ENCODE peak calls at places on chromosome 20, in four cellular contexts. C is colonic mucosa, U is HFFc6, A is fibroblast of lung. E is an unnamed sample.
A peak's percentile ranks its signal among the peaks of the same experiment; 100 is the strongest.

GRCh38 chr20:1663917-1664316 is 6.3 kb upstream of the SIRPG start:
- DNase-seq in C (no peak), U (no peak), A (peak; percentile 24), E (no peak)

GRCh38 chr20:50339196-50339901 is 148.7 kb downstream of the CEBPB start:
- DNase-seq in C (no peak), U (peak; percentile 13), A (peak; percentile 86), E (no peak)

GRCh38 chr20:44648579-44648978 is 2.9 kb downstream of the ADA start:
- DNase-seq in C (no peak), U (no peak), A (no peak), E (no peak)

GRCh38 chr20:37901667-37902503 is 1.0 kb upstream of the VSTM2L start:
- DNase-seq in C (peak; percentile 35), U (peak; percentile 30), A (peak; percentile 72), E (peak; percentile 38)

GRCh38 chr20:54067606-54068174 is 2.7 kb downstream of the BCAS1 start:
- DNase-seq in C (peak; percentile 93), U (no peak), A (peak; percentile 76), E (no peak)

GRCh38 chr20:24837721-24838456 is 111.2 kb upstream of the CST7 start:
- DNase-seq in C (no peak), U (peak; percentile 13), A (peak; percentile 72), E (no peak)

GRCh38 chr20:49319204-49319809 is 41.5 kb upstream of the ZNFX1 start:
- DNase-seq in C (no peak), U (no peak), A (no peak), E (no peak)

GRCh38 chr20:44586986-44587980 is 4.9 kb downstream of the PKIG start:
- DNase-seq in C (no peak), U (no peak), A (no peak), E (no peak)

GRCh38 chr20:25042531-25043498 is 15.1 kb downstream of the ACSS1 start:
- DNase-seq in C (peak; percentile 52), U (no peak), A (no peak), E (peak; percentile 46)

GRCh38 chr20:13174402-13174801 is 46.7 kb upstream of the ISM1 start:
- DNase-seq in C (no peak), U (no peak), A (no peak), E (no peak)

GRCh38 chr20:38748863-38749153 is 548 bp downstream of the ACTR5 start:
- DNase-seq in C (peak; percentile 78), U (no peak), A (no peak), E (no peak)

GRCh38 chr20:57583289-57584257 is 22.7 kb downstream of the PCK1 start:
- DNase-seq in C (no peak), U (no peak), A (no peak), E (no peak)

GRCh38 chr20:57580478-57581201 is 19.7 kb downstream of the PCK1 start:
- DNase-seq in C (no peak), U (no peak), A (no peak), E (no peak)

GRCh38 chr20:57582029-57582378 is 21.1 kb downstream of the PCK1 start:
- DNase-seq in C (no peak), U (no peak), A (no peak), E (no peak)

GRCh38 chr20:57581202-57582028 is 20.5 kb downstream of the PCK1 start:
- DNase-seq in C (no peak), U (no peak), A (no peak), E (no peak)

DNA sequence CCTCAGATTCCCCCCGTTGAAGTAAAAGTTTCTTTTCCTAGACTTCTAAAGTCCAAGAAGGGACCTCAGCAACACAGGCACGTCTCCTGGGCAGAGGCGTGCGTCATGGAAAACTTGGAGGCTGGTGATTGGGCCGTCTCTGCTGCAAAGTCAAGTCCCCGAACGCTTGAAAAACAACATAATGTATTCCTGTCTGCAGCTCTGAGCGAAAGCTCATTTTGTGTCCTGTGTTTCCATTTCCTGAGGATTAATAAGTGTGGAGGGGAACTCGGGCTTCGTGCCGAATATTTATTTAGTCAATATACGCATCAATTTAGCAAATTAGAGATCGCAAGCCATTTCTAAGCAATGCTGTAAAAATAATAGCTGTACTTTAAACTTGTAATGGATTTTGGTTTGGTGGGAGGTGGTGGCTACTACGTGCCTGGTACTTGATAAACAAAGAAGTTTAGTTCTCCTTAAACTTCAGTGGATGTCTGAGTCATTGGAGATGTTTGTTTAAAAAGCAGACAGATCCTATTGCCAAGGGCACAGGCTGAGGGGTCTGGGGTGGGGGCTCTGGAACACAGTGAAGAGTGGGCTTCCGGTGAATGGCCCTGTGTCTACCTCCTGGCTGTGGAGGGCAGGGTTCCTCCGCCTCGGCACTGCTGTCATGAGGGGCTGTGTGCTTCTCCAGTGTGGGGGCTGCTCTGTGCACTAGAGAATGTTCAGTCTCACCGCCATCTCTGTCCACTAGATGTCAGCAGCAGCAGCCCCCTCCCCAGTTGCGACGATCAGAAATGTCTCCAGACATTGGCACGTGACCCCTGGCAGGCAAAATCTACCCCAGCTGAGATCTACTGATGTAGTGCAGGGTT is 21.8 kb downstream of the PCK1 start:
- DNase-seq in C (no peak), U (no peak), A (peak; percentile 76), E (peak; percentile 52)
- TF ChIP-seq CTCF in C (no peak), U (peak; percentile 54), A (peak; percentile 46), E (peak; percentile 52)

DNA sequence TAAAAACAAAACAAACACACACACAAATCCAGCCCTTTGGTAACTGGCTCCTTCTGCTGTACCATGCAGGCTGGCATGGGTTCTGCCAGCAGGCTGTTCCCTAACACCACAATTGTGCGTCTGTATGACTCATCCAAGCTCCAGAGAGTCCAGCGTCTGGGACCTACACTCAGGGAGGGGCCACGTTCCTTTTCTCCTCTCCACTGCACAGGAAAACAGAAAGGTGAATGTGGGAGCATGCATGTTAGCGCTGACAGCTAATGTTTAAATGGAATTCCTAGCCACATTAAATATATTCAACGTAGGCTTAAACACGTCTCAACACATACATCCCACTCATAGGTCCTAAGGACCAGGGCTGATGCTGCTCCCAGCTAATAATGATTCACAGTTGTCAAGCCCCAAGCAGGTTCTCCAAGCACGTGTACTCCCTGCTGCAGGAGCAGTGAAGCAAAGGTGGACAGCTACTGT is 20.7 kb downstream of the MAP1LC3A start:
- DNase-seq in C (peak; percentile 85), U (peak; percentile 75), A (peak; percentile 78), E (no peak)
- TF ChIP-seq CTCF in C (peak; percentile 52), U (peak; percentile 79), A (peak; percentile 88), E (no peak)

GRCh38 chr20:63568170-63568981 is 5.7 kb downstream of the HELZ2 start:
- DNase-seq in C (no peak), U (no peak), A (no peak), E (no peak)
- TF ChIP-seq CTCF in C (no peak), U (no peak), A (no peak), E (no peak)

GRCh38 chr20:19205999-19206398 is 6.4 kb upstream of the SLC24A3 start:
- DNase-seq in C (peak; percentile 85), U (peak; percentile 21), A (peak; percentile 6), E (peak; percentile 84)
- TF ChIP-seq CTCF in C (peak; percentile 91), U (peak; percentile 96), A (peak; percentile 88), E (peak; percentile 98)

GRCh38 chr20:40728996-40729395 is 40.0 kb upstream of the MAFB start:
- DNase-seq in C (no peak), U (no peak), A (no peak), E (no peak)

GRCh38 chr20:40724566-40724965 is 35.5 kb upstream of the MAFB start:
- DNase-seq in C (no peak), U (no peak), A (no peak), E (no peak)

GRCh38 chr20:40727960-40728359 is 38.9 kb upstream of the MAFB start:
- DNase-seq in C (no peak), U (no peak), A (no peak), E (no peak)

GRCh38 chr20:40728470-40728869 is 39.4 kb upstream of the MAFB start:
- DNase-seq in C (no peak), U (no peak), A (no peak), E (no peak)
- TF ChIP-seq CTCF in C (no peak), U (peak; percentile 57), A (peak; percentile 32), E (peak; percentile 18)

DNA sequence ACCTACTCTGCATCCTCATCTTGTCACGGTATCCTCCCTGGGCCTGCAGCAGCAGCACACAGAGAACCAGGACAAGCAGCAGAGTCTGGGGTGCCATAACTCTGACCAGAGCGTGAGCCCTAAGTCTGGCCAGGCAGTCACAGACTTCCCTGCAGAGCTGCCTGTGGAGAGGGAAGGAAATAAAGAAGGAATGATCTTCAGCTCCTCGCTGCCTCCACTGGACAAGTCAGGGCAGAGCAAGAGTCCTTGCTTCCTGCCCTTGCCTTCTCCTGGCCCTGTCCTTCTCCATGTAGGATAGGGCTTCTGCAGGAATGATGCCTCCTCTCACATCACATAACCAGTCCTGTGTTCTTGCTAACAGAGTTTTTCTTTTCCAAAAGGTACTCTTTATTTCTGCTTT is 15.9 kb upstream of the WFDC11 start:
- DNase-seq in C (no peak), U (no peak), A (no peak), E (peak; percentile 9)
- TF ChIP-seq CTCF in C (no peak), U (no peak), A (peak; percentile 4), E (no peak)

GRCh38 chr20:62362590-62362940 is 4.5 kb downstream of the LAMA5 start:
- DNase-seq in C (no peak), U (no peak), A (no peak), E (no peak)

GRCh38 chr20:62364911-62365736 is 2.0 kb downstream of the LAMA5 start:
- DNase-seq in C (no peak), U (no peak), A (no peak), E (no peak)

GRCh38 chr20:62361799-62362589 is 5.1 kb downstream of the LAMA5 start:
- DNase-seq in C (no peak), U (no peak), A (no peak), E (no peak)

GRCh38 chr20:62363920-62364851 is 2.9 kb downstream of the LAMA5 start:
- DNase-seq in C (no peak), U (no peak), A (peak; percentile 34), E (no peak)

GRCh38 chr20:62362991-62363919 is 3.9 kb downstream of the LAMA5 start:
- DNase-seq in C (no peak), U (no peak), A (no peak), E (no peak)
- TF ChIP-seq CTCF in C (no peak), U (no peak), A (no peak), E (no peak)

E was measured in endothelial cell.